ENCODE peak calls at places on chromosomes 5 and 9, in four cellular contexts. Q is CD8-positive, alpha-beta T cell; B is neuronal stem cell; Z is ovary. H is an unnamed sample.

GRCh38 chr5:144395704-144396103 is 225.0 kb downstream of the KCTD16 start:
- DNase-seq in Q (no peak), B (no peak), Z (no peak), H (no peak)

GRCh38 chr5:66986009-66986408 is 210.6 kb downstream of the CD180 start:
- DNase-seq in Q (no peak), B (no peak), Z (no peak), H (no peak)

GRCh38 chr9:114282926-114283325 is 40.0 kb upstream of the ORM1 start:
- DNase-seq in Q (no peak), B (no peak), Z (peak), H (no peak)

GRCh38 chr5:36657563-36657995 is 51.2 kb downstream of the SLC1A3 start:
- DNase-seq in Q (no peak), B (no peak), Z (peak), H (peak)

GRCh38 chr9:88810826-88811225 is 180.4 kb upstream of the S1PR3 start:
- DNase-seq in Q (no peak), B (no peak), Z (no peak), H (no peak)

GRCh38 chr9:125428060-125428481 is 166.4 kb downstream of the GAPVD1 start:
- DNase-seq in Q (no peak), B (no peak), Z (no peak), H (no peak)

GRCh38 chr9:35518212-35518917 is 28.5 kb downstream of the RUSC2 start:
- DNase-seq in Q (no peak), B (peak), Z (no peak), H (peak)

GRCh38 chr9:137227057-137227852 is at the start of gene RNF224:
- DNase-seq in Q (peak), B (peak), Z (peak), H (peak)

GRCh38 chr5:15757103-15757502 is 257.1 kb downstream of the FBXL7 start:
- DNase-seq in Q (no peak), B (no peak), Z (no peak), H (no peak)

GRCh38 chr9:116149844-116150243 is 3.7 kb upstream of the PAPPA start:
- DNase-seq in Q (no peak), B (peak), Z (no peak), H (no peak)

GRCh38 chr9:110592075-110592830 is 12.7 kb upstream of the SVEP1 start:
- DNase-seq in Q (no peak), B (no peak), Z (no peak), H (no peak)

GRCh38 chr9:93642961-93643360 is 66.6 kb downstream of the PHF2 start:
- DNase-seq in Q (no peak), B (no peak), Z (peak), H (no peak)

GRCh38 chr9:133727277-133727875 is 10.8 kb downstream of the SARDH start:
- DNase-seq in Q (no peak), B (no peak), Z (peak), H (peak)

GRCh38 chr5:55594636-55595035 is 59.9 kb upstream of the PLPP1 start:
- DNase-seq in Q (no peak), B (no peak), Z (no peak), H (no peak)

GRCh38 chr5:55599148-55600050 is 64.6 kb upstream of the PLPP1 start:
- DNase-seq in Q (no peak), B (no peak), Z (no peak), H (no peak)

GRCh38 chr5:55600536-55601208 is 65.9 kb upstream of the PLPP1 start:
- DNase-seq in Q (no peak), B (no peak), Z (no peak), H (no peak)

GRCh38 chr5:55600086-55600485 is 65.3 kb upstream of the PLPP1 start:
- DNase-seq in Q (no peak), B (no peak), Z (no peak), H (no peak)

DNA sequence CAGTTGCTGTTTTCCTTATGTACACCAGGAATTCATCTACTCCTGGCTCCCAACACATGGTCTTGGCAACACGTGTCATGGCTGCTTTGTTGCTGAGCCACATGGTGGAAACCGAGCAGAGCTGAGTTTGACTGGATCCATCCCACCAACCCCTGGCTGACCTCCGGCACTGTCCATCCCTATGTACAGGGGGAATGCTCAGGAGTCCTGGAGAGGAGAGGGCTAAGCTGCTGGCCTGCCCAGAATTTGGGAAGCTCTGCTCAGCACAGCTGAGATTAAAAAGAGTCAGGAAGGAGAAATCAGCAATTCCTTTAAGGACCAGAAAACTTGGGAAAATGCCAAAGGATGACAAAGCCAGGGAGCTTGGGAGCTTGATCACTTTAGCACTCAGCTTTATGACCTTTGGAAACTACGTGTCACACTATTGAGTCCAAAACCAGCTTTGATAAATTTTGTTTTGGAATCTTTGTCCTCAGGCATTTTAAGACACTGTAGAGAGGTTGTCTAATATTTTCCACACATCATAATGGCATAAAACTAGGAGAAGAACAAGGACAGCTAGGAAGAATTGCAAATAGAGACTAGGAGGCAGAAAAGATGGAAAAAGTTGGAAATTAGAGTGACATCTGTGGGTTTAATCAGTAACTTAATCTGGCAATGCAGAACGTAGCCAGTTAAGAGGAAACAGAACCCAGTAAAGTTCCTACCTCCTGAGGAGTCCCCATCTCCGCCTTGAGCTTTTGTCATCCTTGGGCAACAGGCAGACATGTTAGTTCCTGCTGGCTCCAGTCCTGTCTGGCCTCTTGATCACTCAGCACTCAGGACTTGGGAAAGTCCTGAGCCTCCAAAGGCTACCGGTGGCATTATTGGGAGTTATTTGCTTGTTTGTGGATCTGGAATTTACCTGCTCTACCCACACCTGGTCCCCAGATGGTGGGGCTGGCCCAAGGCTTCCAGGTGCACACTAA is 62.5 kb upstream of the PLPP1 start:
- DNase-seq in Q (no peak), B (no peak), Z (peak), H (no peak)
- H3K27ac ChIP-seq in Q (no peak), B (no peak), Z (no peak), H (peak)

GRCh38 chr5:59959330-59959729 is 65.8 kb upstream of the PDE4D start:
- DNase-seq in Q (no peak), B (no peak), Z (no peak), H (no peak)

GRCh38 chr5:59956130-59956773 is 62.7 kb upstream of the PDE4D start:
- DNase-seq in Q (no peak), B (no peak), Z (no peak), H (no peak)

GRCh38 chr5:59955241-59955640 is 61.7 kb upstream of the PDE4D start:
- DNase-seq in Q (no peak), B (no peak), Z (no peak), H (no peak)
- H3K27ac ChIP-seq in Q (no peak), B (no peak), Z (no peak), H (no peak)

GRCh38 chr5:76717222-76718083 is 1.5 kb downstream of the F2R start:
- DNase-seq in Q (no peak), B (no peak), Z (no peak), H (no peak)

GRCh38 chr5:76714771-76715483 is 999 bp upstream of the F2R start:
- DNase-seq in Q (no peak), B (no peak), Z (no peak), H (no peak)

GRCh38 chr5:76716456-76717157 is 681 bp downstream of the F2R start:
- DNase-seq in Q (no peak), B (peak), Z (no peak), H (no peak)

GRCh38 chr5:76715734-76716455 is at the start of gene F2R:
- DNase-seq in Q (peak), B (peak), Z (peak), H (peak)

GRCh38 chr5:76715484-76715733 is 517 bp upstream of the F2R start:
- DNase-seq in Q (no peak), B (no peak), Z (no peak), H (no peak)
- H3K27ac ChIP-seq in Q (no peak), B (no peak), Z (no peak), H (peak)

GRCh38 chr5:136094189-136094912 is 38.3 kb upstream of the SMAD5 start:
- DNase-seq in Q (no peak), B (no peak), Z (no peak), H (peak)
- H3K27ac ChIP-seq in Q (no peak), B (no peak), Z (no peak), H (peak)

GRCh38 chr5:134553816-134554215 is 28.3 kb downstream of the JADE2 start:
- DNase-seq in Q (no peak), B (no peak), Z (no peak), H (no peak)
- H3K27ac ChIP-seq in Q (no peak), B (no peak), Z (peak), H (peak)

H was measured in right lobe of liver.